ENCODE peak calls at places on chromosomes 13 and 19, in eight cellular contexts. Y, H, V, S, T, U, G and B are unnamed samples.

GRCh38 chr19:13881231-13881691 is 4.3 kb downstream of the NANOS3 start:
- DNase-seq in G (no peak), H (no peak), U (peak; percentile 80), Y (no peak), T (no peak), V (no peak), S (no peak), B (peak; percentile 22)

GRCh38 chr13:113001251-113002140 is 32.5 kb downstream of the MCF2L start:
- DNase-seq in S (no peak), U (peak; percentile 36), T (no peak), Y (no peak), V (peak; percentile 46), H (no peak), G (peak; percentile 55), B (peak; percentile 22)

GRCh38 chr13:100512422-100512821 is 76.2 kb downstream of the GGACT start:
- DNase-seq in G (no peak), Y (no peak), V (no peak), T (no peak), U (no peak), H (no peak), S (no peak), B (no peak)

GRCh38 chr13:77002590-77003190 is 10.8 kb downstream of the CLN5 start:
- DNase-seq in H (no peak), G (no peak), V (peak; percentile 25), S (no peak), T (peak; percentile 22), U (peak; percentile 71), Y (no peak), B (no peak)

GRCh38 chr13:28537149-28537548 is 42.2 kb upstream of the FLT1 start:
- DNase-seq in T (no peak), H (no peak), G (no peak), S (peak; percentile 39), V (no peak), U (no peak), Y (no peak), B (no peak)

GRCh38 chr19:49564616-49565045 is 15.7 kb downstream of the NOSIP start:
- DNase-seq in G (no peak), Y (no peak), S (no peak), V (peak; percentile 71), T (no peak), H (no peak), U (no peak), B (no peak)

GRCh38 chr13:110010433-110011135 is 224.2 kb upstream of the IRS2 start:
- DNase-seq in T (no peak), H (no peak), Y (no peak), U (no peak), G (no peak), V (no peak), S (no peak), B (no peak)

GRCh38 chr13:23551213-23552008 is 18.8 kb upstream of the TNFRSF19 start:
- DNase-seq in H (no peak), T (no peak), Y (no peak), G (peak; percentile 18), V (no peak), U (peak; percentile 15), S (no peak), B (no peak)

GRCh38 chr13:24148414-24149305 is 11.9 kb upstream of the SPATA13 start:
- DNase-seq in H (no peak), G (no peak), Y (no peak), V (peak; percentile 85), T (peak; percentile 92), U (peak; percentile 72), S (no peak), B (peak; percentile 87)

GRCh38 chr19:19053508-19054314 is 10.1 kb upstream of the SLC25A42 start:
- DNase-seq in V (peak; percentile 64), T (peak; percentile 57), H (peak; percentile 59), S (no peak), G (peak; percentile 59), U (peak; percentile 89), Y (no peak), B (no peak)

GRCh38 chr13:33970746-33971145 is 152.8 kb downstream of the RFC3 start:
- DNase-seq in G (no peak), H (no peak), V (no peak), U (no peak), S (no peak), T (no peak), Y (no peak), B (no peak)

GRCh38 chr19:4980087-4980486 is 11.2 kb downstream of the KDM4B start:
- DNase-seq in S (no peak), Y (no peak), T (no peak), U (no peak), V (no peak), G (no peak), H (no peak), B (no peak)

GRCh38 chr19:23095406-23095805 is 21.4 kb upstream of the ZNF730 start:
- DNase-seq in G (no peak), T (no peak), S (no peak), Y (no peak), H (no peak), U (no peak), V (no peak), B (no peak)

GRCh38 chr19:23098988-23099387 is 17.8 kb upstream of the ZNF730 start:
- DNase-seq in G (no peak), T (no peak), V (no peak), Y (no peak), S (no peak), U (no peak), H (no peak), B (no peak)

GRCh38 chr19:23099966-23100365 is 16.9 kb upstream of the ZNF730 start:
- DNase-seq in G (no peak), H (no peak), V (no peak), T (no peak), Y (no peak), U (no peak), S (no peak), B (no peak)

GRCh38 chr19:23098286-23098685 is 18.5 kb upstream of the ZNF730 start:
- DNase-seq in S (no peak), Y (no peak), H (no peak), U (no peak), G (no peak), V (no peak), T (no peak), B (no peak)

GRCh38 chr19:23101241-23101640 is 15.6 kb upstream of the ZNF730 start:
- DNase-seq in G (no peak), V (no peak), T (no peak), H (no peak), Y (no peak), U (no peak), S (no peak), B (no peak)
- H3K4me3 ChIP-seq in G (no peak overlapping the region), V (no peak overlapping the region), T (no peak overlapping the region), H (no peak overlapping the region), Y (no peak overlapping the region), U (no peak overlapping the region), S (no peak overlapping the region), B (no peak overlapping the region)

GRCh38 chr19:51903192-51903591 is 1.6 kb downstream of the ZNF649 start:
- DNase-seq in Y (no peak), S (no peak), V (no peak), T (no peak), H (no peak), G (no peak), U (peak; percentile 42), B (no peak)
- H3K4me3 ChIP-seq in Y (no peak overlapping the region), S (no peak overlapping the region), V (no peak overlapping the region), T (no peak overlapping the region), H (peak overlapping the region; percentile 93), G (peak overlapping the region; percentile 31), U (peak overlapping the region; percentile 86), B (no peak overlapping the region)

GRCh38 chr19:40219721-40220276 is 1.6 kb upstream of the TTC9B start:
- DNase-seq in G (no peak), U (no peak), V (peak; percentile 86), T (peak; percentile 85), S (no peak), Y (no peak), H (no peak), B (peak; percentile 22)

GRCh38 chr19:40216013-40216776 is 2.0 kb downstream of the TTC9B start:
- DNase-seq in H (no peak), G (no peak), S (no peak), Y (no peak), U (peak; percentile 32), T (no peak), V (no peak), B (no peak)

GRCh38 chr19:40217027-40217810 is 965 bp downstream of the TTC9B start:
- DNase-seq in S (no peak), G (no peak), Y (no peak), T (peak; percentile 75), U (peak; percentile 83), V (peak; percentile 70), H (no peak), B (no peak)

GRCh38 chr19:40216777-40217026 is 1.5 kb downstream of the TTC9B start:
- DNase-seq in H (no peak), U (no peak), V (peak; percentile 10), T (no peak), G (no peak), Y (no peak), S (no peak), B (no peak)

GRCh38 chr19:40217921-40218890 is at the start of gene TTC9B:
- DNase-seq in T (peak; percentile 51), H (no peak), U (peak; percentile 90), G (peak; percentile 67), S (no peak), V (no peak), Y (no peak), B (no peak)
- H3K4me3 ChIP-seq in T (peak within 1 kb of the TSS; percentile 31), H (no peak within 1 kb of the TSS), U (peak within 1 kb of the TSS; percentile 57), G (no peak within 1 kb of the TSS), S (no peak within 1 kb of the TSS), V (no peak within 1 kb of the TSS), Y (no peak within 1 kb of the TSS), B (no peak within 1 kb of the TSS)

DNA sequence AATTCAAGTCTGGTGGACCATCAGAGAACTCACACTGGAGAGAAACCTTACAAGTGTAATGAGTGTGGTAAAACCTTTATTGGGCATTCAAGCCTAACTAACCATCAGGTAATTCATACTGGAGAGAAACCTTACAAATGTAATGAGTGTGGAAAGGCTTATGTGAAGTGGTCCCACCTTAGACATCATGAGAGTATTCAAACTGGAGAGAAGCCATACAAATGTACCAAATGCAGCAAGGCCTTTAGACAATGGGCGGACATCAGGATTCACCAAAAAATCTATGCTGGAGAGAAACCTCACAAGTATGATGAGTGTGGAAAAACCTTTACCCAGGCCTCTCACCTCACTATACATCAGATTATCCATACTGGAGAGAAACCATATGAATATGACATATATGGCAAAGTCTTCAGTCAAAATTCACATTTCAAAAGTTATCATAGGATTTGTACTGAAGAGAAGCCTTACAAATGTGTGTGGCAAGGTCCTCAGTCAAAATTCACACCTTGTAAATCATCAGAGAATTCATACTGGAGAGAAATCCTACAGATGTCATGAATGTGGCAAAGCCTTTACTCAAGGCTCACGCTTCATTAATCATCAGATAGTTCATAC is 19.7 kb upstream of the ZNF665 start:
- DNase-seq in V (no peak), H (no peak), Y (no peak), U (no peak), S (no peak), T (no peak), G (no peak), B (no peak)
- H3K4me3 ChIP-seq in V (no peak overlapping the region), H (no peak overlapping the region), Y (no peak overlapping the region), U (no peak overlapping the region), S (no peak overlapping the region), T (no peak overlapping the region), G (no peak overlapping the region), B (no peak overlapping the region)

GRCh38 chr13:71290963-71291937 is 575.8 kb downstream of the DACH1 start:
- DNase-seq in H (peak; percentile 52), U (no peak), G (no peak), Y (peak; percentile 68), S (peak; percentile 67), V (peak; percentile 85), T (peak; percentile 73), B (no peak)
- H3K4me3 ChIP-seq in H (peak overlapping the region; percentile 62), U (no peak overlapping the region), G (no peak overlapping the region), Y (no peak overlapping the region), S (peak overlapping the region; percentile 33), V (peak overlapping the region; percentile 49), T (peak overlapping the region; percentile 46), B (no peak overlapping the region)